ENCODE peak calls at places on chromosomes 12 and 14, in eight cellular contexts. One of them, this sample, is unnamed.

GRCh38 chr14:35088514-35088913 is 33.3 kb downstream of the PPP2R3C start:
- DNase-seq in OCI-LY7: no peak
- DNase-seq in HCT116: no peak
- DNase-seq in neuronal stem cell: no peak
- DNase-seq in endothelial cell of umbilical vein: no peak
- DNase-seq in IMR-90: peak; percentile 19
- DNase-seq in astrocyte: peak; percentile 29
- DNase-seq in Karpas-422: no peak
- DNase-seq in this sample: no peak

GRCh38 chr12:131852551-131853299 is 24.5 kb downstream of the MMP17 start:
- DNase-seq in OCI-LY7: no peak
- DNase-seq in HCT116: no peak
- DNase-seq in neuronal stem cell: no peak
- DNase-seq in endothelial cell of umbilical vein: no peak
- DNase-seq in IMR-90: peak; percentile 26
- DNase-seq in astrocyte: no peak
- DNase-seq in Karpas-422: no peak
- DNase-seq in this sample: no peak

GRCh38 chr12:80041691-80042090 is 57.6 kb upstream of the OTOGL start:
- DNase-seq in OCI-LY7: no peak
- DNase-seq in HCT116: no peak
- DNase-seq in neuronal stem cell: no peak
- DNase-seq in endothelial cell of umbilical vein: peak; percentile 5
- DNase-seq in IMR-90: peak; percentile 68
- DNase-seq in astrocyte: peak; percentile 87
- DNase-seq in Karpas-422: no peak
- DNase-seq in this sample: no peak

GRCh38 chr12:14896477-14897184 is 11.0 kb upstream of the MGP start:
- DNase-seq in OCI-LY7: no peak
- DNase-seq in HCT116: no peak
- DNase-seq in neuronal stem cell: no peak
- DNase-seq in endothelial cell of umbilical vein: no peak
- DNase-seq in IMR-90: peak; percentile 79
- DNase-seq in astrocyte: peak; percentile 89
- DNase-seq in Karpas-422: no peak
- DNase-seq in this sample: no peak

GRCh38 chr12:12081836-12082497 is 11.2 kb downstream of the BCL2L14 start:
- DNase-seq in OCI-LY7: peak; percentile 48
- DNase-seq in HCT116: peak; percentile 29
- DNase-seq in neuronal stem cell: peak; percentile 20
- DNase-seq in endothelial cell of umbilical vein: peak; percentile 79
- DNase-seq in IMR-90: peak; percentile 55
- DNase-seq in astrocyte: no peak
- DNase-seq in Karpas-422: peak; percentile 62
- DNase-seq in this sample: peak; percentile 57

GRCh38 chr12:116495260-116495659 is 63.9 kb upstream of the MAP1LC3B2 start:
- DNase-seq in OCI-LY7: no peak
- DNase-seq in HCT116: peak; percentile 94
- DNase-seq in neuronal stem cell: no peak
- DNase-seq in endothelial cell of umbilical vein: no peak
- DNase-seq in IMR-90: peak; percentile 55
- DNase-seq in astrocyte: peak; percentile 66
- DNase-seq in Karpas-422: no peak
- DNase-seq in this sample: peak; percentile 23

GRCh38 chr14:94638330-94638729 is 26.1 kb downstream of the SERPINA3 start:
- DNase-seq in OCI-LY7: no peak
- DNase-seq in HCT116: no peak
- DNase-seq in neuronal stem cell: no peak
- DNase-seq in endothelial cell of umbilical vein: no peak
- DNase-seq in IMR-90: peak; percentile 11
- DNase-seq in astrocyte: peak; percentile 29
- DNase-seq in Karpas-422: no peak
- DNase-seq in this sample: no peak

GRCh38 chr12:53754633-53755261 is 3.0 kb upstream of the CISTR start:
- DNase-seq in OCI-LY7: peak; percentile 49
- DNase-seq in HCT116: no peak
- DNase-seq in neuronal stem cell: no peak
- DNase-seq in endothelial cell of umbilical vein: no peak
- DNase-seq in IMR-90: peak; percentile 52
- DNase-seq in astrocyte: peak; percentile 33
- DNase-seq in Karpas-422: no peak
- DNase-seq in this sample: no peak

GRCh38 chr14:69484444-69485113 is at the start of gene PLEKHD1:
- DNase-seq in OCI-LY7: no peak
- DNase-seq in HCT116: peak; percentile 18
- DNase-seq in neuronal stem cell: peak; percentile 45
- DNase-seq in endothelial cell of umbilical vein: no peak
- DNase-seq in IMR-90: no peak
- DNase-seq in astrocyte: no peak
- DNase-seq in Karpas-422: no peak
- DNase-seq in this sample: peak; percentile 80

GRCh38 chr12:118391424-118391823 is 15.1 kb downstream of the SUDS3 start:
- DNase-seq in OCI-LY7: no peak
- DNase-seq in HCT116: no peak
- DNase-seq in neuronal stem cell: no peak
- DNase-seq in endothelial cell of umbilical vein: no peak
- DNase-seq in IMR-90: no peak
- DNase-seq in astrocyte: no peak
- DNase-seq in Karpas-422: no peak
- DNase-seq in this sample: no peak

GRCh38 chr12:128820723-128821432 is 2.9 kb downstream of the SLC15A4 start:
- DNase-seq in OCI-LY7: peak; percentile 89
- DNase-seq in HCT116: no peak
- DNase-seq in neuronal stem cell: no peak
- DNase-seq in endothelial cell of umbilical vein: no peak
- DNase-seq in IMR-90: no peak
- DNase-seq in astrocyte: no peak
- DNase-seq in Karpas-422: peak; percentile 88
- DNase-seq in this sample: no peak

GRCh38 chr12:114916124-114916523 is 232.1 kb upstream of the TBX3 start:
- DNase-seq in OCI-LY7: no peak
- DNase-seq in HCT116: no peak
- DNase-seq in neuronal stem cell: no peak
- DNase-seq in endothelial cell of umbilical vein: no peak
- DNase-seq in IMR-90: peak; percentile 91
- DNase-seq in astrocyte: peak; percentile 62
- DNase-seq in Karpas-422: no peak
- DNase-seq in this sample: no peak

GRCh38 chr12:122659579-122659978 is 43.6 kb downstream of the HCAR2 start:
- DNase-seq in OCI-LY7: no peak
- DNase-seq in HCT116: no peak
- DNase-seq in neuronal stem cell: no peak
- DNase-seq in endothelial cell of umbilical vein: no peak
- DNase-seq in IMR-90: no peak
- DNase-seq in astrocyte: no peak
- DNase-seq in Karpas-422: no peak
- DNase-seq in this sample: no peak

GRCh38 chr12:101637936-101638335 is 43.2 kb downstream of the MYBPC1 start:
- DNase-seq in OCI-LY7: no peak
- DNase-seq in HCT116: no peak
- DNase-seq in neuronal stem cell: no peak
- DNase-seq in endothelial cell of umbilical vein: peak; percentile 2
- DNase-seq in IMR-90: no peak
- DNase-seq in astrocyte: no peak
- DNase-seq in Karpas-422: no peak
- DNase-seq in this sample: no peak

GRCh38 chr12:60225216-60226000 is 629.6 kb downstream of the SLC16A7 start:
- DNase-seq in OCI-LY7: no peak
- DNase-seq in HCT116: no peak
- DNase-seq in neuronal stem cell: no peak
- DNase-seq in endothelial cell of umbilical vein: no peak
- DNase-seq in IMR-90: no peak
- DNase-seq in astrocyte: no peak
- DNase-seq in Karpas-422: no peak
- DNase-seq in this sample: no peak
- H3K4me2 ChIP-seq in OCI-LY7: no peak overlapping the region
- H3K4me2 ChIP-seq in HCT116: no peak overlapping the region
- H3K4me2 ChIP-seq in neuronal stem cell: peak overlapping the region; percentile 11
- H3K4me2 ChIP-seq in endothelial cell of umbilical vein: no peak overlapping the region
- H3K4me2 ChIP-seq in IMR-90: no peak overlapping the region
- H3K4me2 ChIP-seq in astrocyte: no peak overlapping the region
- H3K4me2 ChIP-seq in Karpas-422: no peak overlapping the region
- H3K4me2 ChIP-seq in this sample: no peak overlapping the region

DNA sequence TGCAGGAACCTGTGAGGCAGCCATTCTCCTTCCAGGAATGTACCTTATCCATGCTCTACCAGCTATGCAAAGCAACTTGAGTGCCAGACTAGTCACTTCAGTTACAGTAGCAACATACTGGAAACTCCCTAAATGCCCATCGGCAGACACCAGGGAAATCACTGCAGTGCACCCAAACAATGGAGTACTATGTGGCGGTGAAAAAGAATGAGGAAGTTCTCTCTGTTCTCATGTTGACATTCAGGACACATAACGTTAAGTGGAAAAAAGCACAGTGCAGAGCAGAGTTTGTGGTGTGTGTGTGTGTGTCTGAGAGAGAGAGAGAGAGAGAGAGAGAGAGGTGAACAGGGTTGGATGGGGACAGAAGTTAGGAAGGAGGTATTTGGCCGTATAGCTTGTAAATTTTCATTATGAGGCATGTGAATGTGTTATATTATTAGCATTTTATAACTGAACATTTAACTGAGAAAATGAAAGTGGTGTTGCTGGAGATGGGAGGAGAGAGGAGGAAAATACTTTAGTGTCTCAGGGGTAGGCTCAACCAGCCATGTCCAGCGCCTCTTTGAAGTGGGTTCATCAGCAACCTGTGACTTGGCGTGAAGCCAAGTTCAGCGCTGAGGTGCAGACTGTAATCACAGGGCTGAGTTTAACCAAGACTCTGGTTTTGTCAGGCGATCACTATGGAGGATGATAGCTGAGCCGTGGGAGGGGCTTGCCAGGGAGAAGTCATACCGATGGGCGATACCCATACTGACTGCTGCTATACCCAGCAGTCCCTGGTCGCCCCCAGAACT is 17.3 kb downstream of the TNFAIP2 start:
- DNase-seq in OCI-LY7: peak; percentile 98
- DNase-seq in HCT116: no peak
- DNase-seq in neuronal stem cell: no peak
- DNase-seq in endothelial cell of umbilical vein: no peak
- DNase-seq in IMR-90: no peak
- DNase-seq in astrocyte: no peak
- DNase-seq in Karpas-422: peak; percentile 61
- DNase-seq in this sample: no peak
- H3K4me2 ChIP-seq in OCI-LY7: peak overlapping the region; percentile 73
- H3K4me2 ChIP-seq in HCT116: peak overlapping the region; percentile 41
- H3K4me2 ChIP-seq in neuronal stem cell: no peak overlapping the region
- H3K4me2 ChIP-seq in endothelial cell of umbilical vein: no peak overlapping the region
- H3K4me2 ChIP-seq in IMR-90: no peak overlapping the region
- H3K4me2 ChIP-seq in astrocyte: no peak overlapping the region
- H3K4me2 ChIP-seq in Karpas-422: no peak overlapping the region
- H3K4me2 ChIP-seq in this sample: no peak overlapping the region

GRCh38 chr12:47286676-47287075 is 206.9 kb upstream of the AMIGO2 start:
- DNase-seq in OCI-LY7: no peak
- DNase-seq in HCT116: no peak
- DNase-seq in neuronal stem cell: peak; percentile 51
- DNase-seq in endothelial cell of umbilical vein: no peak
- DNase-seq in IMR-90: no peak
- DNase-seq in astrocyte: no peak
- DNase-seq in Karpas-422: peak; percentile 53
- DNase-seq in this sample: peak; percentile 90
- H3K4me2 ChIP-seq in OCI-LY7: no peak overlapping the region
- H3K4me2 ChIP-seq in HCT116: no peak overlapping the region
- H3K4me2 ChIP-seq in neuronal stem cell: no peak overlapping the region
- H3K4me2 ChIP-seq in endothelial cell of umbilical vein: no peak overlapping the region
- H3K4me2 ChIP-seq in IMR-90: no peak overlapping the region
- H3K4me2 ChIP-seq in astrocyte: no peak overlapping the region
- H3K4me2 ChIP-seq in Karpas-422: no peak overlapping the region
- H3K4me2 ChIP-seq in this sample: no peak overlapping the region

GRCh38 chr12:4277205-4277543 is 3.6 kb downstream of the CCND2 start:
- DNase-seq in OCI-LY7: no peak
- DNase-seq in HCT116: no peak
- DNase-seq in neuronal stem cell: no peak
- DNase-seq in endothelial cell of umbilical vein: no peak
- DNase-seq in IMR-90: no peak
- DNase-seq in astrocyte: no peak
- DNase-seq in Karpas-422: no peak
- DNase-seq in this sample: no peak
- H3K4me2 ChIP-seq in OCI-LY7: no peak overlapping the region
- H3K4me2 ChIP-seq in HCT116: peak overlapping the region; percentile 2
- H3K4me2 ChIP-seq in neuronal stem cell: no peak overlapping the region
- H3K4me2 ChIP-seq in endothelial cell of umbilical vein: no peak overlapping the region
- H3K4me2 ChIP-seq in IMR-90: no peak overlapping the region
- H3K4me2 ChIP-seq in astrocyte: peak overlapping the region; percentile 43
- H3K4me2 ChIP-seq in Karpas-422: no peak overlapping the region
- H3K4me2 ChIP-seq in this sample: peak overlapping the region; percentile 32

This sample was measured in neural progenitor cell.